ENCODE peak calls at places on chromosomes 2 and 18, in seven cellular contexts. U is colonic mucosa, C is cardiac fibroblast, L is astrocyte of the spinal cord, H is AG10803, K is left ventricle myocardium inferior, R is H7. E is an unnamed sample.

GRCh38 chr2:58633576-58634365 is 392.6 kb upstream of the FANCL start:
- DNase-seq in U (no peak), C (peak), L (peak), H (peak), K (no peak), R (no peak), E (peak)

GRCh38 chr18:26549486-26550435 is 1.4 kb upstream of the KCTD1 start:
- DNase-seq in U (peak), C (peak), L (peak), H (peak), K (peak), R (peak), E (no peak)

GRCh38 chr2:132404056-132404455 is 12.5 kb upstream of the GPR39 start:
- DNase-seq in U (no peak), C (no peak), L (no peak), H (no peak), K (no peak), R (no peak), E (no peak)

GRCh38 chr2:9578475-9579235 is 23.0 kb upstream of the ADAM17 start:
- DNase-seq in U (no peak), C (no peak), L (no peak), H (no peak), K (no peak), R (no peak), E (no peak)

GRCh38 chr2:2707111-2708035 is 376.3 kb upstream of the MYT1L start:
- DNase-seq in U (no peak), C (no peak), L (no peak), H (no peak), K (no peak), R (no peak), E (no peak)

GRCh38 chr2:215797676-215798075 is 215.7 kb downstream of the MREG start:
- DNase-seq in U (no peak), C (no peak), L (peak), H (peak), K (no peak), R (no peak), E (peak)

GRCh38 chr2:130353291-130354134 is 2.3 kb upstream of the PTPN18 start:
- DNase-seq in U (no peak), C (no peak), L (no peak), H (peak), K (no peak), R (no peak), E (no peak)

GRCh38 chr18:3394648-3395047 is 55.3 kb upstream of the TGIF1 start:
- DNase-seq in U (no peak), C (no peak), L (no peak), H (no peak), K (no peak), R (no peak), E (no peak)

GRCh38 chr2:186588421-186588820 is 1.4 kb upstream of the ITGAV start:
- DNase-seq in U (no peak), C (no peak), L (no peak), H (no peak), K (no peak), R (no peak), E (no peak)

DNA sequence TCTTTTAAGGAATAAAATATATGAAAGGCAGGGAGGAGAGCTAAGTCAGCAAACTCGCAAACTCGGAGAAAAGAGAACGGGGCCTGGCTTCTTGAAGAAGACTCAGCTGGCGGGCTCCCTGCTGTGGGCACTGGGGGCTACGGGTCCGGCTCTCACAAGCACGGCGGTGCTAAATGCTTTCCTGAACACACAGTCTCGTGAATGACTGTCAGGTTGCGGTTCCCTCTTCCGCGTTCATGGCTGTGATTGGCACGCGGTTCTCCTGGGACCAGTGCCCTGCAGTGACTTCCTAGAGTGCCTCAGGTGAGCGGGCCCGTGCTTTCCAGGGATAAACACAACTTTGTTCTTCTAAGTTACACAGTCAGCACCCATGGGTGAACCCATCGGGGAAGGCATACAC is 208.4 kb downstream of the HDAC4 start:
- DNase-seq in U (no peak), C (no peak), L (no peak), H (no peak), K (no peak), R (no peak), E (no peak)
- H3K4me3 ChIP-seq in U (no peak), C (no peak), L (no peak), H (no peak), K (no peak), R (no peak), E (no peak)

GRCh38 chr2:174593574-174594203 is 3.9 kb downstream of the WIPF1 start:
- DNase-seq in U (peak), C (peak), L (peak), H (peak), K (no peak), R (no peak), E (peak)
- H3K4me3 ChIP-seq in U (no peak), C (no peak), L (peak), H (peak), K (peak), R (no peak), E (no peak)

DNA sequence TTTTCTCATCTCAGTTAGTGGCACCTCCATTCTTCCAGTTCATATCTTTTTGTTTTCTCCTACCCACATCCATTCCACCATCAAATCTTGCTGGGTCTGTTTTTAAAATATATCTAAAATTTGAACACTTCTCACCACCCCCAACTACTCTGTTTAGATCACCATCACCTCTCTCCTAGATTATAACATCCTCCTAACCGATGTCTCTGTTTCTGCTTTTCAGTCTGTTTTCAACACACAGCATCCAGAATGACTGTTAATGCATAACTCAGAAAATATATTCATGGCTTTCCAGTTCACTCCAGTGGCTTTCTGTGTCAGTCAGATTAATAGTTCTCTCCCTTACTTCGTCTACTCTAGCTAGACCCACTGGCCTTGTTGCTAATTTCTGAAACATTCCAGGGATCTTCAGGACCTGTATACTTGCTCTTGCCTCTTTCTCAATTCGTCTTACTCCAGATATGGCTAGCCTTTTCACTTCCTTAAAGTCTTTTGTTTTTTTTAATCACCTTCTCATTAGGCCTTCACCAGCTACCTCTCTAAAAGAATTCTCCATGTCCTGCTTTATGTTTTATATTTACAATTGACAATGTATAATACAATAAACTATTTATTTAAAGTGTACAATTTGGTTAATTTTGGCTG is 105.3 kb downstream of the COMMD1 start:
- DNase-seq in U (no peak), C (no peak), L (no peak), H (no peak), K (no peak), R (no peak), E (no peak)
- H3K4me3 ChIP-seq in U (no peak), C (no peak), L (no peak), H (no peak), K (no peak), R (no peak), E (no peak)

GRCh38 chr2:222993920-222994650 is 57.9 kb upstream of the KCNE4 start:
- DNase-seq in U (peak), C (peak), L (peak), H (peak), K (peak), R (no peak), E (peak)

GRCh38 chr2:222989431-222989830 is 62.6 kb upstream of the KCNE4 start:
- DNase-seq in U (no peak), C (no peak), L (no peak), H (no peak), K (no peak), R (no peak), E (no peak)
- H3K4me3 ChIP-seq in U (no peak), C (no peak), L (no peak), H (no peak), K (no peak), R (no peak), E (no peak)

DNA sequence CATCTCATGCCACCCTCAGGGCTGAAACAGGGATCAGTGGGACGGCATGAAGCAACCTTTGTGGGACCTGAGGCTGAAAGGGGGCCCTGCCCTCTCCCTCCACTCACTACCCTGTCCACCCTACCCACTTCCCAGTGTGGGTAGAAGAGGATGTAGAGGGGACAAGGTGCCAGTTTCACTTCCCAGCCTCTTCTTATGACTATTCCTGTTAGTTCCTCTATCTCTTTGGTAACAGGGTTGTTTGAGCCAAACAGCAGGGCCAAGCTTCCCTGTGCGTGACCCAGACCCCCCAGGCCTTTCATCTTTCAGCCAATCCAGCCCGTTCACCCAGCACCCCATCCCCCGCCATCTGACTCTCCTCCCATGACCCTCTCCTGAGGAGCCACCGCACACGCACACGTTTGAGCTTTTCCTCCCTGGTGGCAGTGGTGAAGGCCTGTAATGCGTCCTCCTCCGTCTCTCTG is 82.3 kb downstream of the STPG4 start:
- DNase-seq in U (peak), C (no peak), L (no peak), H (no peak), K (peak), R (peak), E (no peak)
- H3K4me3 ChIP-seq in U (no peak), C (no peak), L (no peak), H (no peak), K (peak), R (no peak), E (no peak)

GRCh38 chr2:10584843-10585475 is 104.8 kb downstream of the NOL10 start:
- DNase-seq in U (no peak), C (peak), L (peak), H (peak), K (no peak), R (no peak), E (peak)
- H3K4me3 ChIP-seq in U (no peak), C (no peak), L (no peak), H (no peak), K (no peak), R (no peak), E (no peak)

GRCh38 chr2:84899181-84899580 is 6.3 kb upstream of the TMSB10 start:
- DNase-seq in U (no peak), C (no peak), L (no peak), H (no peak), K (no peak), R (no peak), E (no peak)

GRCh38 chr2:84894131-84894586 is 11.3 kb upstream of the TMSB10 start:
- DNase-seq in U (no peak), C (no peak), L (no peak), H (no peak), K (no peak), R (no peak), E (no peak)

GRCh38 chr2:84897773-84898172 is 7.7 kb upstream of the TMSB10 start:
- DNase-seq in U (no peak), C (no peak), L (no peak), H (no peak), K (no peak), R (no peak), E (no peak)

GRCh38 chr2:84891355-84892010 is 10.6 kb upstream of the TRABD2A start:
- DNase-seq in U (peak), C (no peak), L (no peak), H (no peak), K (no peak), R (no peak), E (no peak)

GRCh38 chr2:84894758-84895520 is 10.5 kb upstream of the TMSB10 start:
- DNase-seq in U (no peak), C (peak), L (no peak), H (peak), K (no peak), R (no peak), E (no peak)
- H3K4me3 ChIP-seq in U (no peak), C (no peak), L (no peak), H (no peak), K (no peak), R (no peak), E (no peak)

DNA sequence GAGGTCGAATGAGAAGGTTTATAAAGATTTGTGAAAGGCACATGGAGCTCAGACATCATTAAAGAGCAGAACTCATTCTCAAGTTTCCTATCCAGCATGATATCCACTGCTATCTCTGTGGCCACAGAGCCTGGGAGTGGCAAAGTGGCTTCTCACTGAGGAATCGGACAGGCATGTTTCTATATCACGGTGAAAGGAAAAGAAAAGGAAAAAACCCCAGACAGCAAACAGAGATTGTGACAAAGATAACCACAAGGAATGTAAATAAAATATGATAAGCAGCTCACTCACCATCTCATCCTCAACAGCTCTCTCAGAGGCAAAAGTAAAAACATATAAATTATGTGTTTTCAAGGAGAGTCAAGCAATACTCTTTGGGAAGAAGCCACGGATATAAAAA is 2.5 kb downstream of the PID1 start:
- DNase-seq in U (no peak), C (no peak), L (no peak), H (peak), K (no peak), R (no peak), E (no peak)
- H3K4me3 ChIP-seq in U (no peak), C (no peak), L (no peak), H (peak), K (peak), R (no peak), E (no peak)